ENCODE peak calls at places on chromosomes 5 and 9, in four cellular contexts. P is Jurkat, Clone E6-1; Q is epithelial cell of proximal tubule; R is psoas muscle. I is an unnamed sample.

GRCh38 chr5:14016549-14016948 is 72.1 kb upstream of the DNAH5 start:
- DNase-seq in P (no peak), Q (no peak), R (no peak), I (no peak)

GRCh38 chr5:45696206-45696836 is at the start of gene HCN1:
- DNase-seq in P (no peak), Q (no peak), R (peak), I (peak)

GRCh38 chr9:93670208-93671029 is 94.0 kb downstream of the PHF2 start:
- DNase-seq in P (no peak), Q (no peak), R (peak), I (peak)

GRCh38 chr5:143594913-143595818 is 191.7 kb upstream of the NR3C1 start:
- DNase-seq in P (no peak), Q (no peak), R (no peak), I (peak)

GRCh38 chr9:97041898-97042297 is 3.0 kb upstream of the CTSV start:
- DNase-seq in P (no peak), Q (no peak), R (no peak), I (no peak)

GRCh38 chr9:38445154-38446043 is 21.1 kb upstream of the IGFBPL1 start:
- DNase-seq in P (no peak), Q (no peak), R (no peak), I (no peak)

GRCh38 chr5:154741415-154741814 is 13.8 kb upstream of the LARP1 start:
- DNase-seq in P (no peak), Q (no peak), R (no peak), I (no peak)

GRCh38 chr9:132040808-132041207 is 38.9 kb downstream of the MED27 start:
- DNase-seq in P (no peak), Q (no peak), R (no peak), I (no peak)

GRCh38 chr9:98087420-98088354 is 31.2 kb downstream of the NANS start:
- DNase-seq in P (no peak), Q (no peak), R (peak), I (peak)
- H3K4me3 ChIP-seq in P (no peak), Q (no peak), R (peak), I (peak)

GRCh38 chr5:178380086-178380485 is 147.5 kb upstream of the PHYKPL start:
- DNase-seq in P (no peak), Q (no peak), R (no peak), I (no peak)
- H3K4me3 ChIP-seq in P (no peak), Q (no peak), R (no peak), I (no peak)

GRCh38 chr5:177370488-177371119 is 12.9 kb downstream of the RGS14 start:
- DNase-seq in P (no peak), Q (peak), R (peak), I (peak)
- H3K4me3 ChIP-seq in P (no peak), Q (peak), R (peak), I (peak)

GRCh38 chr5:150321211-150321610 is 18.5 kb upstream of the ARSI start:
- DNase-seq in P (no peak), Q (no peak), R (no peak), I (no peak)
- H3K4me3 ChIP-seq in P (no peak), Q (no peak), R (no peak), I (no peak)

DNA sequence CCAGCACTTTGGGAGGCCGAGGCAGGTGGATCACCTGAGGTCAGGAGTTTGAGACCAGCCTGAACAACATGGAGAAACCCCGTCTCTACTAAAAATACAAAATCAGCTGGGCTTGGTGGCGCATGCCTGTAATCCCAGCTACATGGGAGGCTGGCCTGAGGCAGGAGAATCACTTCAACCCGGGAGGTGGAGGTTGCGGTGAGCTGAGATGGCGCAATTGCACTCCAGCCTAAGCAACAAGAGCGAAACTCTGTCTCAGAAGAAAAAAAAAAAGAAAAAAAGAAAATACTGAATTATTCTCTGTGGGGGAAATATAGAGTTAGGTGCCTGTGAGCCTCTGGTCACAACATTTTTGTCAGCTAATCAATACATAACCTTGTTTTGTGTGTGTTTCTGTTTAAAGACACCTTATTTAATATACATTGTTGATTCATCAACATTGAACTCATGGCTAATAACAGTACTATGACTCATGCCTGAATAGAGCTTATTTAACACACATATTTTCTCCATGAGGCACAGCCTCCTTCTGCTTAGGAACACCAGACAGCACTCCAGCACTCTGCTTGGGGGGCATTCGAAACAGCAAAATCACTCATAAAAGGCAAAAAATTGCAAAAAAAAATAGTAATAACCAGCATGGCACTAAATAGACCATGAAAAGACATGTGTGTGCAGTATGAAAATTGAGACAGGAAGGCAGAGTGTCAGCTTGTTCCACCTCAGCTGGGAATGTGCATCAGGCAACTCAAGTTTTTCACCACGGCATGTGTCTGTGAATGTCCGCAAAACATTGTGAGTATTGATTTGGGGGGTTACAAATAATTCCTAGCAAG is at the start of gene IL31RA:
- DNase-seq in P (no peak), Q (peak), R (no peak), I (peak)
- H3K4me3 ChIP-seq in P (no peak), Q (no peak), R (peak), I (peak)